ENCODE peak calls at places on chromosomes 7 and 10, in five cellular contexts. One of them, this sample, is unnamed.

GRCh38 chr10:32795598-32796183 is 162.3 kb downstream of the ITGB1 start:
- DNase-seq in ovary: no peak
- DNase-seq in prostate gland: peak; percentile 8
- DNase-seq in body of pancreas: no peak
- DNase-seq in AG04450: no peak
- DNase-seq in this sample: no peak

GRCh38 chr10:4162571-4163286 is 377.7 kb upstream of the KLF6 start:
- DNase-seq in ovary: no peak
- DNase-seq in prostate gland: no peak
- DNase-seq in body of pancreas: no peak
- DNase-seq in AG04450: no peak
- DNase-seq in this sample: no peak

GRCh38 chr10:72092987-72093386 is 4.6 kb upstream of the SPOCK2 start:
- DNase-seq in ovary: no peak
- DNase-seq in prostate gland: no peak
- DNase-seq in body of pancreas: no peak
- DNase-seq in AG04450: no peak
- DNase-seq in this sample: no peak

GRCh38 chr10:94224656-94225055 is 138.1 kb downstream of the NOC3L start:
- DNase-seq in ovary: no peak
- DNase-seq in prostate gland: no peak
- DNase-seq in body of pancreas: no peak
- DNase-seq in AG04450: no peak
- DNase-seq in this sample: no peak

GRCh38 chr10:5576780-5577472 is 52.2 kb downstream of the CALML3 start:
- DNase-seq in ovary: no peak
- DNase-seq in prostate gland: no peak
- DNase-seq in body of pancreas: no peak
- DNase-seq in AG04450: no peak
- DNase-seq in this sample: no peak

GRCh38 chr7:133054167-133054840 is 27.6 kb downstream of the CHCHD3 start:
- DNase-seq in ovary: no peak
- DNase-seq in prostate gland: no peak
- DNase-seq in body of pancreas: no peak
- DNase-seq in AG04450: no peak
- DNase-seq in this sample: no peak

GRCh38 chr10:79412516-79412915 is 32.9 kb downstream of the ZCCHC24 start:
- DNase-seq in ovary: no peak
- DNase-seq in prostate gland: no peak
- DNase-seq in body of pancreas: no peak
- DNase-seq in AG04450: no peak
- DNase-seq in this sample: no peak

GRCh38 chr7:10874666-10875065 is 99.0 kb upstream of the PHF14 start:
- DNase-seq in ovary: no peak
- DNase-seq in prostate gland: no peak
- DNase-seq in body of pancreas: no peak
- DNase-seq in AG04450: no peak
- DNase-seq in this sample: no peak

GRCh38 chr10:117165557-117166419 is 27.7 kb upstream of the VAX1 start:
- DNase-seq in ovary: no peak
- DNase-seq in prostate gland: no peak
- DNase-seq in body of pancreas: peak; percentile 56
- DNase-seq in AG04450: no peak
- DNase-seq in this sample: no peak

GRCh38 chr10:19209319-19209718 is 160.7 kb downstream of the MALRD1 start:
- DNase-seq in ovary: no peak
- DNase-seq in prostate gland: no peak
- DNase-seq in body of pancreas: no peak
- DNase-seq in AG04450: no peak
- DNase-seq in this sample: no peak

GRCh38 chr10:101695404-101695732 is 398 bp upstream of the FBXW4 start:
- DNase-seq in ovary: no peak
- DNase-seq in prostate gland: no peak
- DNase-seq in body of pancreas: no peak
- DNase-seq in AG04450: no peak
- DNase-seq in this sample: no peak

GRCh38 chr10:130711072-130711471 is 574.9 kb downstream of the GLRX3 start:
- DNase-seq in ovary: no peak
- DNase-seq in prostate gland: no peak
- DNase-seq in body of pancreas: no peak
- DNase-seq in AG04450: no peak
- DNase-seq in this sample: no peak

GRCh38 chr7:99312316-99313203 is 13.1 kb upstream of the ARPC1A start:
- DNase-seq in ovary: peak; percentile 78
- DNase-seq in prostate gland: peak; percentile 66
- DNase-seq in body of pancreas: peak; percentile 77
- DNase-seq in AG04450: peak; percentile 26
- DNase-seq in this sample: no peak

GRCh38 chr7:106462365-106462859 is 177.6 kb upstream of the NAMPT start:
- DNase-seq in ovary: no peak
- DNase-seq in prostate gland: no peak
- DNase-seq in body of pancreas: no peak
- DNase-seq in AG04450: peak; percentile 8
- DNase-seq in this sample: no peak

GRCh38 chr7:28572321-28573058 is 160.2 kb downstream of the CREB5 start:
- DNase-seq in ovary: no peak
- DNase-seq in prostate gland: peak; percentile 26
- DNase-seq in body of pancreas: peak; percentile 11
- DNase-seq in AG04450: no peak
- DNase-seq in this sample: no peak

GRCh38 chr10:43362191-43362839 is 9.1 kb upstream of the FXYD4 start:
- DNase-seq in ovary: peak; percentile 95
- DNase-seq in prostate gland: peak; percentile 97
- DNase-seq in body of pancreas: peak; percentile 100
- DNase-seq in AG04450: peak; percentile 20
- DNase-seq in this sample: peak; percentile 27

GRCh38 chr10:6542999-6543430 is 37.1 kb downstream of the PRKCQ start:
- DNase-seq in ovary: no peak
- DNase-seq in prostate gland: no peak
- DNase-seq in body of pancreas: no peak
- DNase-seq in AG04450: no peak
- DNase-seq in this sample: no peak

GRCh38 chr10:77269163-77269562 is 368.4 kb downstream of the KCNMA1 start:
- DNase-seq in ovary: no peak
- DNase-seq in prostate gland: no peak
- DNase-seq in body of pancreas: no peak
- DNase-seq in AG04450: no peak
- DNase-seq in this sample: no peak

GRCh38 chr7:151726875-151727578 is 149.9 kb downstream of the PRKAG2 start:
- DNase-seq in ovary: no peak
- DNase-seq in prostate gland: no peak
- DNase-seq in body of pancreas: no peak
- DNase-seq in AG04450: no peak
- DNase-seq in this sample: no peak

GRCh38 chr10:123150986-123151738 is 3.0 kb upstream of the BUB3 start:
- DNase-seq in ovary: no peak
- DNase-seq in prostate gland: no peak
- DNase-seq in body of pancreas: no peak
- DNase-seq in AG04450: no peak
- DNase-seq in this sample: no peak

GRCh38 chr7:116501425-116502167 is 2.1 kb downstream of the CAV2 start:
- DNase-seq in ovary: no peak
- DNase-seq in prostate gland: no peak
- DNase-seq in body of pancreas: no peak
- DNase-seq in AG04450: no peak
- DNase-seq in this sample: no peak

GRCh38 chr7:142438235-142438922 is 180.5 kb upstream of the PRSS58 start:
- DNase-seq in ovary: no peak
- DNase-seq in prostate gland: no peak
- DNase-seq in body of pancreas: peak; percentile 48
- DNase-seq in AG04450: no peak
- DNase-seq in this sample: no peak

GRCh38 chr7:36747251-36747968 is 23.1 kb upstream of the AOAH start:
- DNase-seq in ovary: no peak
- DNase-seq in prostate gland: no peak
- DNase-seq in body of pancreas: peak; percentile 67
- DNase-seq in AG04450: no peak
- DNase-seq in this sample: peak; percentile 15

GRCh38 chr10:48614481-48615383 is 9.9 kb upstream of the ARHGAP22 start:
- DNase-seq in ovary: no peak
- DNase-seq in prostate gland: no peak
- DNase-seq in body of pancreas: no peak
- DNase-seq in AG04450: no peak
- DNase-seq in this sample: no peak

GRCh38 chr10:30862486-30862885 is 169.2 kb downstream of the ZNF438 start:
- DNase-seq in ovary: no peak
- DNase-seq in prostate gland: no peak
- DNase-seq in body of pancreas: no peak
- DNase-seq in AG04450: peak; percentile 77
- DNase-seq in this sample: peak; percentile 76

GRCh38 chr7:111089822-111090426 is 1.0 kb upstream of the LRRN3 start:
- DNase-seq in ovary: no peak
- DNase-seq in prostate gland: no peak
- DNase-seq in body of pancreas: no peak
- DNase-seq in AG04450: no peak
- DNase-seq in this sample: no peak

GRCh38 chr7:879093-879492 is 2.7 kb downstream of the GET4 start:
- DNase-seq in ovary: no peak
- DNase-seq in prostate gland: no peak
- DNase-seq in body of pancreas: peak; percentile 81
- DNase-seq in AG04450: no peak
- DNase-seq in this sample: no peak

GRCh38 chr10:20984632-20985031 is 87.5 kb upstream of the NEBL start:
- DNase-seq in ovary: no peak
- DNase-seq in prostate gland: no peak
- DNase-seq in body of pancreas: peak; percentile 4
- DNase-seq in AG04450: no peak
- DNase-seq in this sample: no peak

GRCh38 chr7:35446091-35446490 is 192.2 kb upstream of the TBX20 start:
- DNase-seq in ovary: no peak
- DNase-seq in prostate gland: no peak
- DNase-seq in body of pancreas: no peak
- DNase-seq in AG04450: no peak
- DNase-seq in this sample: no peak

GRCh38 chr10:117391436-117392205 is 16.4 kb upstream of the PDZD8 start:
- DNase-seq in ovary: no peak
- DNase-seq in prostate gland: peak; percentile 87
- DNase-seq in body of pancreas: peak; percentile 29
- DNase-seq in AG04450: no peak
- DNase-seq in this sample: no peak

GRCh38 chr10:47049906-47050305 is 138.7 kb downstream of the PTPN20 start:
- DNase-seq in ovary: no peak
- DNase-seq in prostate gland: no peak
- DNase-seq in body of pancreas: no peak
- DNase-seq in AG04450: no peak
- DNase-seq in this sample: no peak

GRCh38 chr7:36875794-36876193 is 151.5 kb upstream of the AOAH start:
- DNase-seq in ovary: no peak
- DNase-seq in prostate gland: no peak
- DNase-seq in body of pancreas: peak; percentile 30
- DNase-seq in AG04450: no peak
- DNase-seq in this sample: no peak

GRCh38 chr10:106540606-106541005 is 623.9 kb downstream of the SORCS1 start:
- DNase-seq in ovary: no peak
- DNase-seq in prostate gland: no peak
- DNase-seq in body of pancreas: no peak
- DNase-seq in AG04450: no peak
- DNase-seq in this sample: no peak

GRCh38 chr10:33334839-33335549 is 527 bp upstream of the NRP1 start:
- DNase-seq in ovary: peak; percentile 86
- DNase-seq in prostate gland: peak; percentile 70
- DNase-seq in body of pancreas: peak; percentile 74
- DNase-seq in AG04450: peak; percentile 74
- DNase-seq in this sample: peak; percentile 91

GRCh38 chr7:144439717-144440116 is 36.2 kb upstream of the NOBOX start:
- DNase-seq in ovary: no peak
- DNase-seq in prostate gland: no peak
- DNase-seq in body of pancreas: no peak
- DNase-seq in AG04450: no peak
- DNase-seq in this sample: no peak

GRCh38 chr10:58326967-58327381 is 7.8 kb upstream of the UBE2D1 start:
- DNase-seq in ovary: peak; percentile 34
- DNase-seq in prostate gland: no peak
- DNase-seq in body of pancreas: peak; percentile 10
- DNase-seq in AG04450: no peak
- DNase-seq in this sample: no peak
- H3K4me3 ChIP-seq in ovary: no peak overlapping the region
- H3K4me3 ChIP-seq in prostate gland: peak overlapping the region; percentile 9
- H3K4me3 ChIP-seq in body of pancreas: no peak overlapping the region
- H3K4me3 ChIP-seq in AG04450: peak overlapping the region; percentile 43
- H3K4me3 ChIP-seq in this sample: peak overlapping the region; percentile 41

GRCh38 chr7:50791363-50791762 is 8.7 kb upstream of the GRB10 start:
- DNase-seq in ovary: no peak
- DNase-seq in prostate gland: no peak
- DNase-seq in body of pancreas: no peak
- DNase-seq in AG04450: no peak
- DNase-seq in this sample: no peak
- H3K4me3 ChIP-seq in ovary: peak overlapping the region; percentile 50
- H3K4me3 ChIP-seq in prostate gland: peak overlapping the region; percentile 60
- H3K4me3 ChIP-seq in body of pancreas: peak overlapping the region; percentile 66
- H3K4me3 ChIP-seq in AG04450: peak overlapping the region; percentile 78
- H3K4me3 ChIP-seq in this sample: peak overlapping the region; percentile 78

DNA sequence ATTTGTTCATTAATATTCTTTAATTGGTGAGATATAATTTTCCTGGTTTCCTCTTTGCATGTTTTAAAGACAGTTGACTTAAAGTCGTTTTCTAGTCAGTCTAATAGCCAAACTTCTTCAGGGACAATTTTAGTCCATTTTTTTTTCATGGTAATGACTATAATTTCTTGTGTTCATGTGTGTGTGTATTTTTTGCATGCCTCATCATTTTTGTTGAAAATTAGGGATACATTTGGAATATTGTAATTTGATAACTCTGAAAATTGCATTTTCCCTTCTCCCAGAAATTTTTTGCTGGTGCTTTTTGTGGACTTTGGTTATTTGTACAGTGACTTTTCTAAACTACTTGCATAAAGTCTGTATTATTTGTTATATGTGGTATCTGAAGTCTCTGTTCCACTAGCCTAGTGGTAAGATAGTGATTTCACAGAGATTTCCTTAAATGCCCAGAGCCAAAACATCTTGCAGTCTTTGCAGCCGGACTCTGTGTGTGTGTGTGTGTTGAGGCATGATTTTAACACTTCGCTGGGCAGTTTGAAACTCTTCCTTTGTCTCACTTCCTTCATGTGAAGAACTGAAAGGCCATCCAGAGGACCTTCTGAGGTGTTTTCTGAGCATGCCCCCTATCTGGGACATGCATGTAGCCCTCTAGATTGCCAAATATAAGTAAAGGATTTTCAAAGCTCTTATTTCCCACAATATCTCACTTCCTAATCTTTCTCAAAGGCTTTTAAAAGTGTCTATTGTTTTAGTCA is 40.9 kb upstream of the ZNF365 start:
- DNase-seq in ovary: no peak
- DNase-seq in prostate gland: no peak
- DNase-seq in body of pancreas: no peak
- DNase-seq in AG04450: no peak
- DNase-seq in this sample: no peak
- H3K4me3 ChIP-seq in ovary: no peak overlapping the region
- H3K4me3 ChIP-seq in prostate gland: no peak overlapping the region
- H3K4me3 ChIP-seq in body of pancreas: no peak overlapping the region
- H3K4me3 ChIP-seq in AG04450: no peak overlapping the region
- H3K4me3 ChIP-seq in this sample: no peak overlapping the region

GRCh38 chr10:89652971-89653370 is 7.9 kb upstream of the PANK1 start:
- DNase-seq in ovary: no peak
- DNase-seq in prostate gland: no peak
- DNase-seq in body of pancreas: no peak
- DNase-seq in AG04450: no peak
- DNase-seq in this sample: no peak
- H3K4me3 ChIP-seq in ovary: no peak overlapping the region
- H3K4me3 ChIP-seq in prostate gland: no peak overlapping the region
- H3K4me3 ChIP-seq in body of pancreas: no peak overlapping the region
- H3K4me3 ChIP-seq in AG04450: no peak overlapping the region
- H3K4me3 ChIP-seq in this sample: no peak overlapping the region